ENCODE peak calls at places on chromosomes 7 and 10, in six cellular contexts. S is GM23338, H is HepG2, G is H1, I is K562, F is GM12878. T is an unnamed sample.

GRCh38 chr7:33814958-33815735 is 90.2 kb upstream of the BMPER start:
- DNase-seq in G (no peak), H (no peak), I (no peak), F (no peak), S (no peak), T (no peak)

GRCh38 chr7:131066635-131067034 is 261.0 kb upstream of the MKLN1 start:
- DNase-seq in F (no peak), S (no peak), H (peak), G (no peak), I (no peak), T (no peak)

GRCh38 chr7:154186811-154187210 is 134.6 kb downstream of the DPP6 start:
- DNase-seq in F (no peak), H (no peak), G (no peak), I (no peak), S (no peak), T (no peak)

GRCh38 chr7:116971869-116972268 is 18.6 kb downstream of the ST7 start:
- DNase-seq in S (peak), I (no peak), G (no peak), H (no peak), F (no peak), T (peak)

GRCh38 chr10:104328916-104329710 is 9.2 kb downstream of the ITPRIP start:
- DNase-seq in S (peak), I (no peak), H (peak), F (no peak), G (no peak), T (no peak)

GRCh38 chr7:22129819-22130580 is 184.3 kb upstream of the CDCA7L start:
- DNase-seq in I (no peak), F (no peak), S (no peak), H (no peak), G (no peak), T (no peak)

GRCh38 chr10:95840121-95840520 is 67.7 kb upstream of the CC2D2B start:
- DNase-seq in H (no peak), I (no peak), F (no peak), S (no peak), G (no peak), T (no peak)

GRCh38 chr10:96610817-96611216 is 24.0 kb upstream of the TM9SF3 start:
- DNase-seq in F (no peak), I (no peak), S (no peak), G (no peak), H (no peak), T (no peak)

GRCh38 chr7:7566651-7567611 is at the start of gene MIOS:
- DNase-seq in G (peak), S (peak), I (peak), F (no peak), H (peak), T (peak)

GRCh38 chr10:1020966-1021365 is 4.7 kb downstream of the IDI2 start:
- DNase-seq in I (no peak), S (no peak), F (no peak), G (no peak), H (no peak), T (no peak)

GRCh38 chr7:7857143-7857583 is 111.4 kb upstream of the GLCCI1 start:
- DNase-seq in F (no peak), I (no peak), H (no peak), S (no peak), G (no peak), T (no peak)

GRCh38 chr7:77351539-77352004 is 64.6 kb downstream of the GSAP start:
- DNase-seq in S (peak), H (no peak), I (no peak), G (no peak), F (peak), T (no peak)

GRCh38 chr10:71368639-71369038 is 28.1 kb upstream of the CDH23 start:
- DNase-seq in I (no peak), G (no peak), F (no peak), H (peak), S (peak), T (no peak)

GRCh38 chr10:94075521-94075920 is 81.8 kb downstream of the PLCE1 start:
- DNase-seq in F (no peak), I (no peak), S (no peak), H (no peak), G (no peak), T (no peak)

GRCh38 chr10:63976538-63976937 is 455.3 kb downstream of the REEP3 start:
- DNase-seq in I (peak), F (no peak), H (peak), S (peak), G (no peak), T (peak)

GRCh38 chr7:138023618-138024333 is 21.9 kb upstream of the CREB3L2 start:
- DNase-seq in G (no peak), S (no peak), I (no peak), F (peak), H (no peak), T (no peak)

DNA sequence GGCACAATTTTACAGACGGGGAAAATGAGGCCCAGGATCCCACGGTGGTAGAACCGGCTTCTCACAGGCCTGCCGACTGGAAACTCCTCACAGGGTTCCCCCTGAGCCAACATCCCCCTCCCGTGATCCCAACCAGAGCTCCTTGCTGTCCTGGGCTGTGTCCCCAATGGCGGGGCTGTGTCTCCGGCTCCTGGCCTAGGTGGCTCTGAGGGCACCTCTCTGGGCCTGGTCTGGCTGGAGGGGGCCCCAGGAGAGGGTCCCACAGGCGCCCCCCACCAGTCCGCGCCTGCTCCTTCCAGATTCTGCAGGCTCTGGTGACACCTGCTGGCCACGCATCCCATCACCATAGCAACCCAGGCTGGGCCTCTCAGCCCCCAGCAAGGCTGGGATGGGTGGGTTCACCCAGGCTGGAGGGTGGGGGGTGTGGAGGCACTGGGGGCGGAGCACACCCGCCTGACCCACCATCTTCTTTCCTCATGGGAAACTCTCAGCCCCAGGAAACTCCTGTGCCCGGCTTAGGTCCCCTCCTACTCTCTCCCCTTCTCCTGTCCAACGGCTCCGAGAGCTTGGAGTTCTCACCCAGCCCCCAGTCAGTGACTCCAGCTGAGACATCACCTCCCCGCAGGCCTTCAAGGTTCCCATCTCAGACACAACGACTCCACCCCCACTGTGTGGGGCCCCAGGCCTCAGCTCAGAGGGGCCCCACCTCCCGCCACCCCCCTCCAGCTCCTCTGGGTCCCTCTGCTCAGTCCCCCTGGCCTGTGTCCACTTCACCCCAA is 27.1 kb upstream of the TNRC18 start:
- DNase-seq in F (no peak), H (peak), I (peak), G (no peak), S (peak), T (peak)
- TF ChIP-seq CREB1 in F (no peak), H (no peak), I (no peak), G (no peak), S (no peak), T (no peak)

GRCh38 chr7:148303295-148304013 is 287.1 kb upstream of the C7orf33 start:
- DNase-seq in S (no peak), H (no peak), I (no peak), G (no peak), F (no peak), T (no peak)
- TF ChIP-seq CREB1 in S (no peak), H (no peak), I (no peak), G (no peak), F (no peak), T (no peak)

DNA sequence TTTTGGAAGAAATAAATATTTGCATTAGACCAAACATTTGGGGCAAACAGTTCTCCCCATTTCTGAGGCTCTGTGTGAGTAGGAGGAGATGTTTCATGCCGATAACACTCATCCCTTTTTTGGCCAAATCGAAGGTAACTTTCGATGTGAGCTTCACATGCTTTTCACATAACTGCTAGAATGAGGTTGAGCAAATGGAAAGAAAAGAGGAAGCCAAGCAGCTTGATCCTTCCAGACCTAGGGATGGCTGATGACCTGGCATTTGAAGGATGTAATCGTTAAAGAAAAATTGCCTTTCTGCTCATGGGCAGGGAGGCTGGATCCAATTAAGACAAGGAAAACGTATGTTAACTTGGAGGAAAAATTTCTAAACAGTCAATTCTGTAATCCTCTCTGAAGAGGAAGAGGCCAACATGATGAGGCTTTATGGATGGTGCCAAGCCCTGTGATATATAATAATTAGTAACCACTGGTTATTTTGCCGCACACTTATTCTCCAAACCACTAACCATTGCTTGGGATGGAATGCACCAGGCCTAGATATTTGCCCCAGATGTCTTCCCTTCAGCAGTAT is 12.5 kb downstream of the GRK5 start:
- DNase-seq in G (no peak), I (no peak), S (no peak), H (no peak), F (no peak), T (no peak)
- TF ChIP-seq CREB1 in G (no peak), I (no peak), S (no peak), H (no peak), F (no peak), T (no peak)

GRCh38 chr10:123746927-123747326 is 80.8 kb downstream of the GPR26 start:
- DNase-seq in F (no peak), I (no peak), S (peak), G (no peak), H (no peak), T (peak)
- TF ChIP-seq CREB1 in F (no peak), I (no peak), S (no peak), G (no peak), H (no peak), T (no peak)

GRCh38 chr10:110267246-110267645 is 37.5 kb downstream of the SMNDC1 start:
- DNase-seq in S (no peak), H (no peak), F (no peak), G (no peak), I (no peak), T (no peak)
- TF ChIP-seq CREB1 in S (no peak), H (no peak), F (no peak), G (no peak), I (no peak), T (no peak)

DNA sequence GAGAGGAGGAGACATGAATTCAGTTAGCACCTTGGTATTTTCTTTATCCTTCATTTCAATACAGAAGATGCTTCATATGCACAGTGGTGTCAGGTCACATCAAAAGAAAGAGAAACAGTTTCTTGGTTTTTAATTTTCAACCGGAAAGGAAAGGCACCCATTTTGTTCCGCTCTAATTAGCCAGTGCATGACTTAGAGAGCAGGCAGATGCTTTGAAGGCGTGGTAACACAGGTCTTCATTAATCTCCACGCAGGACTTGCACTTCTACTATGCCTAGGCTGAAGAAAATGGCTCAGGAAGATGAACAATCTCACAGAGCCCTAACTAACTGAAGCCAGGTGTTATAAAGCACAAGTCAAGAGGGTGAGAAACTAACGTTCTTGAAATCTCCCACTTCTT is 70.4 kb upstream of the ATRNL1 start:
- DNase-seq in S (no peak), H (no peak), I (no peak), G (no peak), F (peak), T (no peak)
- TF ChIP-seq CREB1 in S (no peak), H (no peak), I (no peak), G (no peak), F (no peak), T (no peak)

GRCh38 chr10:6044651-6045599 is 17.2 kb downstream of the IL2RA start:
- DNase-seq in G (no peak), H (no peak), F (no peak), I (no peak), S (no peak), T (no peak)
- TF ChIP-seq CREB1 in G (no peak), H (no peak), F (no peak), I (no peak), S (no peak), T (no peak)

GRCh38 chr10:131162211-131162610 is 149.3 kb downstream of the TCERG1L start:
- DNase-seq in S (no peak), G (no peak), I (no peak), F (no peak), H (no peak), T (no peak)

GRCh38 chr10:131162866-131163265 is 148.7 kb downstream of the TCERG1L start:
- DNase-seq in I (no peak), S (no peak), G (no peak), H (no peak), F (no peak), T (no peak)

GRCh38 chr10:131161087-131161486 is 150.4 kb downstream of the TCERG1L start:
- DNase-seq in F (no peak), H (no peak), I (no peak), G (no peak), S (no peak), T (no peak)

GRCh38 chr10:131165092-131165491 is 146.4 kb downstream of the TCERG1L start:
- DNase-seq in G (no peak), F (no peak), H (no peak), S (no peak), I (no peak), T (no peak)

GRCh38 chr10:131163444-131163843 is 148.1 kb downstream of the TCERG1L start:
- DNase-seq in F (no peak), G (no peak), H (no peak), I (no peak), S (no peak), T (no peak)
- TF ChIP-seq CREB1 in F (no peak), G (no peak), H (no peak), I (no peak), S (no peak), T (no peak)